ENCODE peak calls at places on chromosomes 5 and 9, in four cellular contexts. I, M, F and O are unnamed samples.

GRCh38 chr5:112210430-112211005 is 208.6 kb downstream of the EPB41L4A start:
- DNase-seq in M (no peak), F (peak), I (peak), O (peak)

GRCh38 chr9:124770359-124771020 is 621 bp downstream of the NR6A1 start:
- DNase-seq in F (no peak), M (no peak), I (peak), O (peak)

GRCh38 chr9:35714579-35715252 is 17.3 kb downstream of the TLN1 start:
- DNase-seq in I (no peak), M (no peak), F (no peak), O (no peak)

GRCh38 chr9:117555964-117556629 is 141.2 kb upstream of the ASTN2 start:
- DNase-seq in I (peak), M (peak), F (peak), O (peak)

GRCh38 chr9:95409650-95410426 is 92.3 kb upstream of the FANCC start:
- DNase-seq in M (no peak), F (peak), I (no peak), O (peak)

GRCh38 chr9:83330207-83331196 is 207.7 kb downstream of the FRMD3 start:
- DNase-seq in I (peak), F (no peak), M (no peak), O (no peak)

GRCh38 chr5:180647941-180648500 is 1.4 kb downstream of the FLT4 start:
- DNase-seq in F (no peak), M (no peak), I (no peak), O (no peak)

GRCh38 chr5:96941140-96941539 is 5.3 kb downstream of the LNPEP start:
- DNase-seq in M (no peak), I (no peak), F (no peak), O (no peak)

GRCh38 chr5:116453920-116454319 is 120.7 kb downstream of the SEMA6A start:
- DNase-seq in F (no peak), I (no peak), M (no peak), O (no peak)

GRCh38 chr5:150763023-150763793 is 4.4 kb upstream of the DCTN4 start:
- DNase-seq in F (peak), M (no peak), I (no peak), O (no peak)

GRCh38 chr5:7910738-7911428 is 41.9 kb downstream of the MTRR start:
- DNase-seq in M (no peak), F (no peak), I (no peak), O (no peak)

GRCh38 chr9:93864840-93865239 is 90.3 kb downstream of the BARX1 start:
- DNase-seq in I (no peak), M (no peak), F (no peak), O (no peak)

GRCh38 chr5:61673007-61673735 is 341.1 kb downstream of the ZSWIM6 start:
- DNase-seq in F (peak), M (no peak), I (peak), O (no peak)

GRCh38 chr5:141560141-141560540 is 58.7 kb downstream of the DIAPH1 start:
- DNase-seq in M (no peak), F (peak), I (no peak), O (peak)

GRCh38 chr9:126886194-126886830 is 25.9 kb downstream of the ZBTB34 start:
- DNase-seq in F (no peak), M (no peak), I (no peak), O (no peak)

GRCh38 chr9:75235632-75236031 is 147.3 kb downstream of the OSTF1 start:
- DNase-seq in F (no peak), M (no peak), I (no peak), O (no peak)

GRCh38 chr5:30040483-30041116 is 1152.9 kb upstream of the CDH6 start:
- DNase-seq in F (peak), I (peak), M (peak), O (peak)

GRCh38 chr5:3324421-3325101 is 271.1 kb upstream of the IRX1 start:
- DNase-seq in M (no peak), I (no peak), F (no peak), O (no peak)

GRCh38 chr5:102581011-102581410 is 82.2 kb upstream of the SLCO6A1 start:
- DNase-seq in F (no peak), M (no peak), I (no peak), O (no peak)

GRCh38 chr5:53884844-53885243 is 324.4 kb downstream of the NDUFS4 start:
- DNase-seq in M (no peak), F (peak), I (no peak), O (no peak)

GRCh38 chr5:14557203-14557725 is 24.3 kb upstream of the OTULINL start:
- DNase-seq in I (no peak), F (no peak), M (no peak), O (peak)

GRCh38 chr5:181189962-181190710 is 14.9 kb downstream of the TRIM7 start:
- DNase-seq in F (no peak), M (no peak), I (peak), O (no peak)

GRCh38 chr5:65803699-65804426 is 81.9 kb downstream of the NLN start:
- DNase-seq in I (no peak), M (no peak), F (peak), O (no peak)

GRCh38 chr5:176810687-176811501 is 535 bp downstream of the UNC5A start:
- DNase-seq in M (no peak), I (no peak), F (no peak), O (no peak)

GRCh38 chr5:57499262-57500050 is 16.8 kb upstream of the ACTBL2 start:
- DNase-seq in I (peak), F (peak), M (peak), O (peak)

GRCh38 chr5:178249191-178249989 is 16.8 kb upstream of the PHYKPL start:
- DNase-seq in I (no peak), F (peak), M (no peak), O (no peak)

GRCh38 chr9:126666155-126666803 is 52.6 kb downstream of the LMX1B start:
- DNase-seq in F (no peak), I (peak), M (no peak), O (no peak)

GRCh38 chr5:370311-370958 is 48.9 kb downstream of the AHRR start:
- DNase-seq in F (no peak), I (no peak), M (no peak), O (no peak)

DNA sequence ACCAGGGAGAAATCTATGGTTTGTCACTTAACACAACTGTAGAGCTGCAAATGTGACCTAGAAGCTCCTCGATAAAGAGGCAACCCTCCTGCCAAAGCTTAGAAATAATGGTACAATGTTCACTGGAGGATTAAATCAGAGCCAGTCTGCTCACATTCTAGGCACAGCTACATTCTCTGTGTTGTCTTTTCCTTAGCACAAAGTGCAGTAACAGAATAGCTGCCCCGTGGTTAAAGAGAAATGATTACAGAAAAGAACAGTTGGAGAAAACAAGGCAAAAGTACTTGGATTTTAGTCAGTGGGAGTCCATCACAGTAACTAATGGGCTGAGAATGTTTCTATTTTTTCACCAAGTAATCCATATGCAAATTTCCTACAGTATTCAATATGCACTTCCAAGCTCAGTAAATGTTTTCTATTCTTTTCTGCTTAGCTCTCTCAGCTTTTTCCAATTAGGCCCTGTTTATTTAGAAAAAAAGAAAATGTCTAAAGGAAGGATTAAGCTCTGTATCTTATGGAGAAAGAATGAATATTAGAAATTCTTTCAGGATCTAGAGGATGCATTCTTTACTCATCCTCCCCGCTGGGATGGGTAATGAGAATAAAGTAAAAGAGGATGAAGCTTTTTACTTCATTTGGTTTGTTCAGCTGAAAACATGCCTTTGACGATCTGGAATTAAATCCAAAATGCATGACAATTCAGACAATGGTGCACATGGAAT is 345.5 kb downstream of the GLIS3 start:
- DNase-seq in I (no peak), M (peak), F (no peak), O (peak)
- H3K4me3 ChIP-seq in I (no peak), M (no peak), F (no peak), O (no peak)

GRCh38 chr5:134099288-134099872 is 15.1 kb upstream of the TCF7 start:
- DNase-seq in F (no peak), I (peak), M (no peak), O (no peak)
- H3K4me3 ChIP-seq in F (no peak), I (peak), M (no peak), O (no peak)

GRCh38 chr5:74419468-74419867 is 221.1 kb downstream of the ENC1 start:
- DNase-seq in I (no peak), M (no peak), F (no peak), O (no peak)
- H3K4me3 ChIP-seq in I (no peak), M (no peak), F (no peak), O (no peak)

DNA sequence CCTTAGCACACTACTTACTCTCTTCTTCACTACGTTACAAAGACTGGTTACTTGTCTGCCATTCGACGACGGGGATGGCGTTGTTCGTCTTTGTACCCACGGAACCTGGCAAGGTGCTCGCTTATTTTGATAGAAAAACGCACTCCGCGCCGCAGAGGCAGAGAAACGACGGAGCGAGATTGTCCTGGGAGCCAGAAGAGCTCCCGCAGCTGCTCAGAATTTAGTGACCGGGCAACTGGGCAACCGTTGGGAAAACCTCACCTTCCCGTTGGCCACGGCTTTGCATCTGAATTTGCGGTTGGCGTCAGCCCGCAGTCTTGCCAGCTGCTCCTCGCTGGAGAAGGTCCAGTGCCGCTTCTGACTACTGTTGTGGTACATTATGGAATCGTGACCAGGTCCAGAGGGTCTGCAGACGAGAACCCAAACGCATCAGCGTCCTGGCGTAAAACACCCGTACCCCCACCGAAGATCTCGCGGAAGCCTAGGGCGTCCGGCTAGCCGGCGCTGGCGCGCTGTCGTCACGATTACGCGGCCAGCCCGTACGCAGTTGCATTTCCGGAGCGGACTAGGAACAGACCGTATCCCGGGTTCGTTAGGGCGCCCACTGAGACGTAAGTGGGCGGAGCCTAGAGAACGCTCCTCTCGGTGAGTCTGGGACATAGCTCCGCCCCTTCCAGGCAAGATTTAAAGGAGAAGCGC is at the start of gene CCNH:
- DNase-seq in I (peak), F (peak), M (peak), O (peak)
- H3K4me3 ChIP-seq in I (peak), F (peak), M (peak), O (peak)